ENCODE peak calls at places on chromosomes 2 and 18, in four cellular contexts. N, J, L and E are unnamed samples. For H3K27me3, the result is how much of the 10 kb centered on the place peaks cover.

GRCh38 chr18:59455728-59456276 is 96.7 kb upstream of the LMAN1 start:
- DNase-seq in N (no peak), L (no peak), J (no peak), E (no peak)

GRCh38 chr2:105671156-105671555 is 73.6 kb upstream of the NCK2 start:
- DNase-seq in J (peak), L (no peak), N (no peak), E (peak)

GRCh38 chr2:122077771-122078170 is 322.3 kb downstream of the TSN start:
- DNase-seq in N (no peak), J (no peak), L (no peak), E (no peak)

GRCh38 chr18:48850891-48851302 is 99.9 kb downstream of the SMAD7 start:
- DNase-seq in N (no peak), J (peak), L (no peak), E (no peak)

GRCh38 chr2:113021312-113021711 is 16.1 kb downstream of the IL36A start:
- DNase-seq in L (no peak), N (no peak), J (no peak), E (no peak)

GRCh38 chr2:47402555-47402804 is 476 bp upstream of the MSH2 start:
- DNase-seq in J (peak), N (no peak), L (no peak), E (no peak)

GRCh38 chr18:51123046-51123395 is 74.5 kb downstream of the MEX3C start:
- DNase-seq in N (no peak), J (no peak), L (no peak), E (no peak)

GRCh38 chr2:26846334-26846863 is 1.5 kb upstream of the DPYSL5 start:
- DNase-seq in J (peak), L (no peak), N (peak), E (no peak)

GRCh38 chr2:190979906-190980629 is 33.9 kb downstream of the STAT1 start:
- DNase-seq in N (peak), J (peak), L (no peak), E (no peak)

GRCh38 chr2:79511320-79511951 is 1.4 kb upstream of the CTNNA2 start:
- DNase-seq in N (no peak), L (no peak), J (peak), E (peak)

GRCh38 chr2:191376981-191377629 is 131.9 kb downstream of the MYO1B start:
- DNase-seq in J (peak), L (peak), N (peak), E (peak)

GRCh38 chr2:74873678-74874640 is 40.0 kb downstream of the HK2 start:
- DNase-seq in J (no peak), N (no peak), L (no peak), E (no peak)

GRCh38 chr2:23489471-23490400 is 104.8 kb downstream of the KLHL29 start:
- DNase-seq in L (no peak), J (no peak), N (no peak), E (no peak)

GRCh38 chr2:218019411-218020060 is 16.7 kb upstream of the TNS1 start:
- DNase-seq in N (no peak), L (no peak), J (no peak), E (no peak)

GRCh38 chr2:10909050-10909995 is 2.4 kb upstream of the KCNF1 start:
- DNase-seq in J (no peak), L (no peak), N (no peak), E (no peak)

GRCh38 chr18:54232485-54233227 is 8.2 kb upstream of the MBD2 start:
- DNase-seq in J (no peak), N (no peak), L (no peak), E (no peak)

GRCh38 chr2:180747728-180748127 is 232.7 kb upstream of the UBE2E3 start:
- DNase-seq in L (no peak), N (no peak), J (peak), E (peak)

GRCh38 chr2:239026711-239027430 is 179.0 kb downstream of the TWIST2 start:
- DNase-seq in N (no peak), J (no peak), L (no peak), E (no peak)

GRCh38 chr2:189613650-189614420 is 33.2 kb upstream of the SLC40A1 start:
- DNase-seq in N (peak), J (peak), L (no peak), E (peak)

GRCh38 chr18:3250237-3251107 is 2.9 kb downstream of the MYL12A start:
- DNase-seq in N (no peak), L (no peak), J (peak), E (peak)

GRCh38 chr2:215277942-215278341 is 33.9 kb upstream of the ATIC start:
- DNase-seq in L (no peak), J (no peak), N (no peak), E (no peak)

GRCh38 chr2:183179156-183179555 is 54.9 kb downstream of the NUP35 start:
- DNase-seq in N (no peak), J (peak), L (no peak), E (no peak)

GRCh38 chr2:44843086-44843485 is 98.4 kb upstream of the SIX3 start:
- DNase-seq in N (no peak), J (no peak), L (no peak), E (no peak)

GRCh38 chr2:232239956-232240681 is 138.4 kb upstream of the ALPP start:
- DNase-seq in N (no peak), J (peak), L (no peak), E (peak)

GRCh38 chr2:48510329-48510728 is 19.6 kb upstream of the STON1 start:
- DNase-seq in J (peak), L (no peak), N (no peak), E (peak)
- H3K27ac ChIP-seq in J (peak), L (peak), N (no peak), E (no peak)

DNA sequence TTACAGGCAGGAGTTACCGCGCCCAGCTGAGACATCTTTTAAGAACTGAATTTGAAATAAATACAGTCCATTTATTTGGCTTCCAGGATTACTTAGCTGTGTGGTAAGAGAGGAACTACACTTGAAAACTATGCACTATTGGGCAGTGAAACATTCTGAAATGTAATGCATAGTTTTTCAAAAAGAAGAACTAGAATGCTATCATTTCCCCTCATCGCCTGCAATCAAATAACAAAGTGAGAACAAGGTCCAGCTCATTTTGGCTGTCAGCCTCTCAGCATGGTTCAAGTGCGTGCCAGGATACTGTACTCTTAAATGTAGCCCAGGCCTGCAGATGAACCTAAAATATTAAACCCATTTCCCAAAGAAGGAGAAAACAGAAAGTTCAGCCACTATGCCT is 76.6 kb upstream of the ARL5A start:
- DNase-seq in J (no peak), N (no peak), L (no peak), E (no peak)
- H3K27me3 ChIP-seq in J (under half), N (under half), L (under half), E (under half)

GRCh38 chr2:152171733-152172132 is 3.8 kb downstream of the STAM2 start:
- DNase-seq in L (no peak), J (no peak), N (no peak), E (peak)

GRCh38 chr2:152175012-152175367 is 573 bp downstream of the STAM2 start:
- DNase-seq in J (no peak), L (no peak), N (no peak), E (no peak)

GRCh38 chr2:152174574-152174973 is 989 bp downstream of the STAM2 start:
- DNase-seq in L (no peak), J (no peak), N (no peak), E (peak)

GRCh38 chr2:152175368-152176112 is at the start of gene STAM2:
- DNase-seq in L (peak), N (peak), J (peak), E (peak)

DNA sequence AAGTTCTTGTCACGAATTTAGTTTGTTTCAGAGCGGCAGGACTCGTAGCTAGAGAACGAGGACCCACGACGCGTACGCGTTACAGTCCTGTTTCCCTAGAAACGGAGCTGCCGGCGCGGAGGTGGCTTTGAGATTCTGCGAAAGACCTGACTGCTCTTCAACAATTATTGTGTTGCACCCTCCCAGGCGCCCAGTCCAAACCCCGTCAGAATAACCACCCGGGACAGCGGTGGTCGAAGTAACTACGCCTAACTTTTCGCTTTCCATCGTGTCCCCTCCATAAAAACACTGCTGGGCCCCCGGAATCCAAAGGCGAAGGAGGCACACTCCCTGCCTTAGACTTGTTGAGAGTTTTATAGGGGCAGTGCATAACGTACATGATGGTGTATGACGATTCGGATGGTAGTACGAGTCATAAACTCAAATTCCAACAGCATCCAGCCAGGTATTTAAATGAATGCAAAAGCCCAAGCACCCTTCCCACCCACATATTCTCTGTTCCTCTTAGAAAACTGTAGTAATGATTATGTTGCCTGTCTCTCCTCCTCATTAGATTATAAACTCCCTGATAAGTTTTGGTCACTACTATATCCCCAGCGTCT is 651 bp upstream of the STAM2 start:
- DNase-seq in J (peak), L (no peak), N (no peak), E (no peak)
- TF ChIP-seq CTCF in J (no peak), L (no peak), N (no peak), E (no peak)

DNA sequence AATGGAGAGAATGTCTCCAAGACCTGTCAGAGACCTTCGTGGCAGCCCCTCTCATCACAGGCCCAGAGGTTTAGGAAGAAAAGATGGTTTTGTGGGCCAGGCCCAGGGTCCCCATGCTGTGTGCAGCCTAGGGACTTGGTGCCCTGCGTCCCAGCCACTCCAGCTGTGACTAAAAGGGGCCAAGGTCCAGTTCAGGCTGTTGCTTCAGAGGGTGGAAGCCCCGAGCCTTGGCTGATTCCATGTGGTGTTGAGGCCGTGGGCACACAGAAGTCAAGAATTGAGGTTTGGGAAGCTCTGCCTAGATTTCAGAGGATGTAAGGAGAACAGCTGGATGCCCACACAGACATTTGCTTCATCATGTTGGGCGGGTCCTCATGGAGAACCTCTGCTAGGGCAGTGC is 45.1 kb upstream of the ACTR2 start:
- DNase-seq in J (no peak), N (no peak), L (no peak), E (no peak)
- H3K27ac ChIP-seq in J (no peak), N (no peak), L (no peak), E (no peak)